ENCODE peak calls at places on chromosomes 16 and 17, in six cellular contexts. One of them, this sample, is unnamed. For H3F3A and H3K4me1, the result is how much of the 10 kb centered on the place peaks cover.

GRCh38 chr17:74569392-74570003 is 2.2 kb upstream of the CD300H start:
- DNase-seq in GM23248: peak
- DNase-seq in GM23338: peak
- DNase-seq in PC-3: peak
- DNase-seq in MM.1S: peak
- DNase-seq in SK-N-SH: no peak
- DNase-seq in this sample: no peak

GRCh38 chr16:64459821-64460220 is 662.0 kb downstream of the CDH11 start:
- DNase-seq in PC-3: no peak
- DNase-seq in GM23248: peak
- DNase-seq in GM23338: no peak
- DNase-seq in MM.1S: no peak
- DNase-seq in SK-N-SH: no peak
- DNase-seq in this sample: no peak

GRCh38 chr16:56710181-56710737 is 19.7 kb upstream of the NUP93 start:
- DNase-seq in GM23338: no peak
- DNase-seq in MM.1S: no peak
- DNase-seq in PC-3: no peak
- DNase-seq in GM23248: no peak
- DNase-seq in SK-N-SH: no peak
- DNase-seq in this sample: no peak

GRCh38 chr16:11639925-11640899 is 28.0 kb upstream of the SNN start:
- DNase-seq in SK-N-SH: no peak
- DNase-seq in GM23248: peak
- DNase-seq in GM23338: peak
- DNase-seq in PC-3: peak
- DNase-seq in MM.1S: no peak
- DNase-seq in this sample: peak

GRCh38 chr16:19031738-19032137 is 35.7 kb upstream of the COQ7 start:
- DNase-seq in SK-N-SH: no peak
- DNase-seq in GM23338: no peak
- DNase-seq in GM23248: no peak
- DNase-seq in PC-3: no peak
- DNase-seq in MM.1S: no peak
- DNase-seq in this sample: no peak

GRCh38 chr17:27455914-27456680 is at the start of gene KSR1:
- DNase-seq in SK-N-SH: peak
- DNase-seq in PC-3: peak
- DNase-seq in GM23338: peak
- DNase-seq in GM23248: peak
- DNase-seq in MM.1S: peak
- DNase-seq in this sample: peak

GRCh38 chr16:58235663-58236062 is 37.8 kb upstream of the CSNK2A2 start:
- DNase-seq in SK-N-SH: no peak
- DNase-seq in GM23248: no peak
- DNase-seq in PC-3: no peak
- DNase-seq in GM23338: peak
- DNase-seq in MM.1S: no peak
- DNase-seq in this sample: no peak

GRCh38 chr16:49931931-49932330 is 76.0 kb upstream of the ZNF423 start:
- DNase-seq in GM23248: no peak
- DNase-seq in GM23338: no peak
- DNase-seq in MM.1S: no peak
- DNase-seq in SK-N-SH: no peak
- DNase-seq in PC-3: no peak
- DNase-seq in this sample: no peak

GRCh38 chr17:57357830-57358426 is 101.6 kb downstream of the MSI2 start:
- DNase-seq in SK-N-SH: no peak
- DNase-seq in GM23338: no peak
- DNase-seq in GM23248: no peak
- DNase-seq in MM.1S: peak
- DNase-seq in PC-3: peak
- DNase-seq in this sample: no peak

GRCh38 chr17:49217651-49218413 is 7.3 kb downstream of the ABI3 start:
- DNase-seq in GM23248: no peak
- DNase-seq in SK-N-SH: peak
- DNase-seq in GM23338: no peak
- DNase-seq in PC-3: no peak
- DNase-seq in MM.1S: no peak
- DNase-seq in this sample: no peak

GRCh38 chr16:48511071-48511540 is 98.9 kb downstream of the N4BP1 start:
- DNase-seq in GM23248: peak
- DNase-seq in PC-3: no peak
- DNase-seq in GM23338: no peak
- DNase-seq in SK-N-SH: no peak
- DNase-seq in MM.1S: no peak
- DNase-seq in this sample: peak

GRCh38 chr17:9144502-9145233 is 123.4 kb downstream of the NTN1 start:
- DNase-seq in PC-3: no peak
- DNase-seq in GM23338: no peak
- DNase-seq in MM.1S: no peak
- DNase-seq in GM23248: no peak
- DNase-seq in SK-N-SH: no peak
- DNase-seq in this sample: no peak

GRCh38 chr17:72351884-72352346 is 231.1 kb downstream of the SOX9 start:
- DNase-seq in PC-3: no peak
- DNase-seq in SK-N-SH: peak
- DNase-seq in GM23248: no peak
- DNase-seq in GM23338: peak
- DNase-seq in MM.1S: no peak
- DNase-seq in this sample: peak

GRCh38 chr17:35542990-35543389 is 5.5 kb upstream of the SLFN12L start:
- DNase-seq in PC-3: no peak
- DNase-seq in GM23248: no peak
- DNase-seq in SK-N-SH: no peak
- DNase-seq in GM23338: no peak
- DNase-seq in MM.1S: no peak
- DNase-seq in this sample: no peak

GRCh38 chr16:56950881-56951771 is 10.6 kb upstream of the CETP start:
- DNase-seq in SK-N-SH: peak
- DNase-seq in GM23338: peak
- DNase-seq in PC-3: peak
- DNase-seq in GM23248: peak
- DNase-seq in MM.1S: peak
- DNase-seq in this sample: peak

GRCh38 chr17:58534901-58535421 is 20.5 kb upstream of the MTMR4 start:
- DNase-seq in MM.1S: no peak
- DNase-seq in PC-3: peak
- DNase-seq in GM23248: peak
- DNase-seq in GM23338: no peak
- DNase-seq in SK-N-SH: no peak
- DNase-seq in this sample: no peak

GRCh38 chr17:31390748-31391495 is 553 bp upstream of the RAB11FIP4 start:
- DNase-seq in GM23248: peak
- DNase-seq in GM23338: peak
- DNase-seq in MM.1S: no peak
- DNase-seq in SK-N-SH: no peak
- DNase-seq in PC-3: no peak
- DNase-seq in this sample: peak

GRCh38 chr17:40551874-40552768 is 13.2 kb downstream of the CCR7 start:
- DNase-seq in MM.1S: no peak
- DNase-seq in GM23338: no peak
- DNase-seq in PC-3: peak
- DNase-seq in GM23248: peak
- DNase-seq in SK-N-SH: no peak
- DNase-seq in this sample: no peak

GRCh38 chr17:72711531-72712310 is 380.8 kb downstream of the SLC39A11 start:
- DNase-seq in SK-N-SH: no peak
- DNase-seq in GM23248: no peak
- DNase-seq in GM23338: no peak
- DNase-seq in PC-3: no peak
- DNase-seq in MM.1S: no peak
- DNase-seq in this sample: peak

GRCh38 chr17:11644265-11645212 is 46.3 kb downstream of the DNAH9 start:
- DNase-seq in PC-3: peak
- DNase-seq in MM.1S: peak
- DNase-seq in GM23248: peak
- DNase-seq in SK-N-SH: peak
- DNase-seq in GM23338: peak
- DNase-seq in this sample: peak

GRCh38 chr16:67661864-67662652 is 1.3 kb downstream of the PARD6A start:
- DNase-seq in GM23248: no peak
- DNase-seq in MM.1S: no peak
- DNase-seq in GM23338: no peak
- DNase-seq in SK-N-SH: no peak
- DNase-seq in PC-3: no peak
- DNase-seq in this sample: no peak

GRCh38 chr17:19332371-19333131 is 30.0 kb downstream of the B9D1 start:
- DNase-seq in PC-3: no peak
- DNase-seq in MM.1S: no peak
- DNase-seq in SK-N-SH: peak
- DNase-seq in GM23338: no peak
- DNase-seq in GM23248: no peak
- DNase-seq in this sample: no peak

GRCh38 chr16:57541754-57542435 is 548 bp upstream of the ADGRG5 start:
- DNase-seq in GM23248: no peak
- DNase-seq in PC-3: no peak
- DNase-seq in SK-N-SH: no peak
- DNase-seq in GM23338: no peak
- DNase-seq in MM.1S: no peak
- DNase-seq in this sample: no peak

GRCh38 chr17:38868968-38869646 is 751 bp upstream of the LASP1 start:
- DNase-seq in GM23338: peak
- DNase-seq in GM23248: peak
- DNase-seq in SK-N-SH: peak
- DNase-seq in PC-3: peak
- DNase-seq in MM.1S: peak
- DNase-seq in this sample: peak
- H3F3A ChIP-seq in GM23338: under half
- H3F3A ChIP-seq in GM23248: under half
- H3F3A ChIP-seq in SK-N-SH: under half
- H3F3A ChIP-seq in PC-3: under half
- H3F3A ChIP-seq in MM.1S: under half
- H3F3A ChIP-seq in this sample: under half

GRCh38 chr17:17572010-17572785 is 19.3 kb downstream of the PEMT start:
- DNase-seq in MM.1S: no peak
- DNase-seq in GM23248: no peak
- DNase-seq in SK-N-SH: no peak
- DNase-seq in PC-3: no peak
- DNase-seq in GM23338: no peak
- DNase-seq in this sample: no peak
- H3K4me1 ChIP-seq in MM.1S: under half
- H3K4me1 ChIP-seq in GM23248: under half
- H3K4me1 ChIP-seq in SK-N-SH: under half
- H3K4me1 ChIP-seq in PC-3: under half
- H3K4me1 ChIP-seq in GM23338: under half
- H3K4me1 ChIP-seq in this sample: under half

DNA sequence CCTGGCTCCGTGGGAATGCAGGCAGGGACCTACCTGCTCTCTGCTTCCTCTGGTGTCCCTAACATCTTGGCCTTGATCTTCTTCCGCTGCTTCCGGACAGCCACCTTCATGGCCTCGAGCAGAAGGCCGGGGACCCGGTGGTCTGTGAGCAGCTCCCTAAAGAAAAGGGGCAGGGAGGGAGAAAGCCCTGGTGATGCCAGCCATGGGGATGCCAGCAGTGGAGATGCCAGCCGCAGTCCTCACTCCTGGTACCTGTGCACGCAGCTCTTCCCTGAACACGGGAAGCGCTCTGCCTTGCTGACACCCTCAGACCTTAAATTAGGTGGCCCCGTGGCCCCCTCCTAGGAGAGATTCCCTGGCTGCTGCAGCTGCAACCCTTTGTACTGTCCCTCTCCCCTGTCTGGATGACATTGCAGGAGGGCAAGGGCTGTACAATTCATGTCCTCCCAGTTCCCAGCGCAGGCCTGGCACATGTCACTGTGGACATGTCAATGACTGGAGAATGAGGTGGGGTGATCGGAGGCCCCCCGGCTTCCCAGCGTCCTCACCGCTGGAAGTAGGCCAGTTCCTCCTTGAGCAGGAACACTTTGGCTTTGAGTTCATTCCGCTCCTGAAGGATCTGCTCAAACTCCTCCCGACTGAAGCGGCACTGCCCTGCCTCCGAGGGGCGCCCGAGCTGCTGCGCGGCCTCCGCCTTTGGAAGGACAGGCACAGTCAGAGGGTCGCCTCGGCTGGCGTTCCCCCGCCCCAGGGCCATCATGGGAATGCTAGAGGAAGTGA is 1.7 kb downstream of the RILP start:
- DNase-seq in PC-3: peak
- DNase-seq in SK-N-SH: no peak
- DNase-seq in GM23338: peak
- DNase-seq in GM23248: peak
- DNase-seq in MM.1S: no peak
- DNase-seq in this sample: peak
- TF ChIP-seq EZH2phosphoT487 in PC-3: no peak
- TF ChIP-seq EZH2phosphoT487 in SK-N-SH: no peak
- TF ChIP-seq EZH2phosphoT487 in GM23338: no peak
- TF ChIP-seq EZH2phosphoT487 in GM23248: no peak
- TF ChIP-seq EZH2phosphoT487 in MM.1S: no peak
- TF ChIP-seq EZH2phosphoT487 in this sample: no peak

GRCh38 chr16:9099131-9099625 is 7.7 kb downstream of the HAPSTR1 start:
- DNase-seq in SK-N-SH: no peak
- DNase-seq in GM23248: peak
- DNase-seq in GM23338: no peak
- DNase-seq in PC-3: peak
- DNase-seq in MM.1S: no peak
- DNase-seq in this sample: no peak

GRCh38 chr16:9105189-9105588 is 13.7 kb downstream of the HAPSTR1 start:
- DNase-seq in GM23248: no peak
- DNase-seq in GM23338: no peak
- DNase-seq in PC-3: no peak
- DNase-seq in SK-N-SH: no peak
- DNase-seq in MM.1S: no peak
- DNase-seq in this sample: no peak

GRCh38 chr16:9102379-9102778 is 10.9 kb downstream of the HAPSTR1 start:
- DNase-seq in PC-3: peak
- DNase-seq in MM.1S: no peak
- DNase-seq in SK-N-SH: no peak
- DNase-seq in GM23338: no peak
- DNase-seq in GM23248: peak
- DNase-seq in this sample: no peak

GRCh38 chr16:9103546-9103945 is 12.1 kb downstream of the HAPSTR1 start:
- DNase-seq in PC-3: no peak
- DNase-seq in GM23248: no peak
- DNase-seq in MM.1S: no peak
- DNase-seq in SK-N-SH: no peak
- DNase-seq in GM23338: no peak
- DNase-seq in this sample: no peak

DNA sequence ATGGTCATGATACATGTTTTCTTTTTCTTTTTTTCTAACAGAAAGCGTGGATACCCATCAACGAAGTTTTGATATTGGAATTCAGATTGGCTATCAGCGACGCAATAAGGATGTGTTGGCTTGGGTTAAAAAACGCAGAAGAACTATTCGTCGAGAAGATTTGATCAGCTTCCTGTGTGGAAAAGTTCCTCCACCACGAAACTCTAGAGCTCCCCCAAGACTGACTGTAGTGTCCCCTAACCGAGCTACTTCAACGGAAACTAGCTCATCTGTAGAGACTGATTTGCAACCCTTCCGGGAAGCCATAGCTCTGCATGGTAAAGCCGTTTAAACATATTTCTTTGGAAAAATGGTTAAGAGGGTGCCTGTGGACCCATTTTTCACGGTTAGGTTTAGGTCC is 11.5 kb downstream of the HAPSTR1 start:
- DNase-seq in GM23248: no peak
- DNase-seq in GM23338: no peak
- DNase-seq in SK-N-SH: no peak
- DNase-seq in PC-3: no peak
- DNase-seq in MM.1S: no peak
- DNase-seq in this sample: no peak
- H3F3A ChIP-seq in GM23248: half or more
- H3F3A ChIP-seq in GM23338: under half
- H3F3A ChIP-seq in SK-N-SH: under half
- H3F3A ChIP-seq in PC-3: under half
- H3F3A ChIP-seq in MM.1S: under half
- H3F3A ChIP-seq in this sample: under half